ENCODE peak calls at places on chromosomes 13 and 19, in seven cellular contexts. Q, A, B, Y, X, S and J are unnamed samples.

GRCh38 chr19:50460161-50460765 is 16.0 kb upstream of the EMC10 start:
- DNase-seq in Y (peak), X (no peak), S (no peak), A (no peak), B (no peak), Q (no peak), J (no peak)

GRCh38 chr19:38650911-38651584 is 3.6 kb downstream of the ACTN4 start:
- DNase-seq in B (no peak), A (no peak), Q (no peak), X (no peak), S (no peak), Y (peak), J (no peak)

GRCh38 chr19:52665529-52665928 is 27.4 kb upstream of the ZNF83 start:
- DNase-seq in B (no peak), Y (peak), S (no peak), X (no peak), Q (no peak), A (no peak), J (no peak)

GRCh38 chr19:4571305-4571917 is 11.9 kb upstream of the SEMA6B start:
- DNase-seq in Q (no peak), A (no peak), X (no peak), B (no peak), Y (no peak), S (no peak), J (no peak)

GRCh38 chr13:76106763-76107162 is 470.6 kb downstream of the LMO7 start:
- DNase-seq in Y (no peak), A (no peak), X (no peak), B (no peak), S (no peak), Q (no peak), J (no peak)

GRCh38 chr13:111061338-111062045 is 53.6 kb upstream of the ARHGEF7 start:
- DNase-seq in Q (no peak), X (no peak), S (no peak), A (no peak), Y (no peak), B (no peak), J (no peak)

GRCh38 chr13:63190742-63191141 is 1775.1 kb upstream of the PCDH20 start:
- DNase-seq in B (no peak), S (no peak), A (no peak), X (no peak), Q (no peak), Y (peak), J (no peak)

GRCh38 chr13:43663474-43664090 is 123.2 kb downstream of the ENOX1 start:
- DNase-seq in Y (peak), S (no peak), B (no peak), A (no peak), Q (no peak), X (no peak), J (no peak)

GRCh38 chr13:40777166-40777956 is 6.4 kb upstream of the MRPS31 start:
- DNase-seq in Q (peak), Y (peak), A (no peak), X (no peak), S (peak), B (no peak), J (no peak)

GRCh38 chr13:101307181-101307701 is 109.1 kb downstream of the NALCN start:
- DNase-seq in B (no peak), A (no peak), Y (peak), S (no peak), Q (no peak), X (no peak), J (no peak)

GRCh38 chr13:41456768-41457588 is at the start of gene RGCC:
- DNase-seq in A (peak), Y (peak), Q (peak), B (peak), X (no peak), S (peak), J (peak)

GRCh38 chr13:109610517-109610916 is 175.9 kb downstream of the IRS2 start:
- DNase-seq in A (no peak), X (peak), B (peak), Y (no peak), S (peak), Q (peak), J (peak)

GRCh38 chr19:34990578-34991192 is 9.4 kb upstream of the GRAMD1A start:
- DNase-seq in S (no peak), Y (no peak), B (peak), A (no peak), Q (no peak), X (no peak), J (peak)

GRCh38 chr13:100395698-100396373 is 192.8 kb downstream of the GGACT start:
- DNase-seq in Q (no peak), S (no peak), Y (no peak), B (no peak), A (no peak), X (no peak), J (no peak)

GRCh38 chr19:11486661-11487503 is 6.0 kb upstream of the ELAVL3 start:
- DNase-seq in Y (no peak), Q (no peak), B (no peak), A (no peak), X (no peak), S (no peak), J (no peak)

GRCh38 chr13:25200783-25201182 is 28.7 kb upstream of the AMER2 start:
- DNase-seq in S (no peak), A (no peak), Q (no peak), B (no peak), Y (peak), X (no peak), J (no peak)

GRCh38 chr19:14400913-14401312 is 18.2 kb downstream of the DDX39A start:
- DNase-seq in A (no peak), B (no peak), X (no peak), S (no peak), Y (peak), Q (no peak), J (no peak)

GRCh38 chr13:21344662-21345176 is 114.4 kb downstream of the ZDHHC20 start:
- DNase-seq in A (no peak), X (no peak), Y (no peak), B (no peak), S (no peak), Q (no peak), J (no peak)

GRCh38 chr13:75226755-75227435 is 255.1 kb downstream of the TBC1D4 start:
- DNase-seq in Y (peak), X (no peak), B (no peak), Q (no peak), A (no peak), S (no peak), J (no peak)

GRCh38 chr13:112885782-112886268 is 83.2 kb upstream of the MCF2L start:
- DNase-seq in X (no peak), A (peak), S (peak), Y (peak), Q (peak), B (peak), J (peak)

GRCh38 chr13:52010890-52011689 is at the start of gene ATP7B:
- DNase-seq in A (no peak), S (peak), Q (peak), Y (peak), B (peak), X (no peak), J (no peak)

GRCh38 chr13:61294467-61295186 is 121.0 kb downstream of the PCDH20 start:
- DNase-seq in X (no peak), B (no peak), Q (no peak), Y (no peak), S (no peak), A (no peak), J (no peak)

GRCh38 chr13:76600086-76600485 is 286.1 kb downstream of the KCTD12 start:
- DNase-seq in Q (peak), X (no peak), A (no peak), Y (no peak), S (no peak), B (no peak), J (no peak)

GRCh38 chr19:14089662-14090508 is 666 bp downstream of the SAMD1 start:
- DNase-seq in Y (peak), Q (no peak), A (peak), B (peak), S (peak), X (no peak), J (peak)

GRCh38 chr19:28929026-28929425 is 283.9 kb downstream of the UQCRFS1 start:
- DNase-seq in B (no peak), Q (no peak), X (no peak), S (no peak), Y (no peak), A (no peak), J (no peak)

GRCh38 chr19:49514151-49514550 is 1.7 kb downstream of the FCGRT start:
- DNase-seq in A (no peak), Y (no peak), B (peak), Q (no peak), X (no peak), S (no peak), J (no peak)

GRCh38 chr19:46674416-46675178 is 13.6 kb upstream of the DACT3 start:
- DNase-seq in X (no peak), Y (peak), B (no peak), Q (peak), A (no peak), S (peak), J (no peak)

GRCh38 chr13:73365240-73365639 is 306.4 kb downstream of the KLF5 start:
- DNase-seq in X (no peak), Y (no peak), B (no peak), S (no peak), Q (no peak), A (no peak), J (no peak)

GRCh38 chr19:19464339-19465098 is 50.8 kb downstream of the TSSK6 start:
- DNase-seq in X (no peak), Y (peak), B (no peak), S (peak), Q (no peak), A (no peak), J (peak)

GRCh38 chr13:46659413-46660065 is 106.6 kb downstream of the LRCH1 start:
- DNase-seq in X (no peak), Q (no peak), Y (no peak), A (no peak), S (no peak), B (no peak), J (no peak)

GRCh38 chr13:71374471-71375041 is 492.4 kb downstream of the DACH1 start:
- DNase-seq in A (no peak), Q (no peak), S (peak), X (no peak), B (no peak), Y (peak), J (no peak)

GRCh38 chr19:17128820-17129219 is 53.2 kb downstream of the MYO9B start:
- DNase-seq in B (no peak), Q (no peak), X (no peak), Y (no peak), A (no peak), S (no peak), J (no peak)

GRCh38 chr19:17127671-17128070 is 52.1 kb downstream of the MYO9B start:
- DNase-seq in B (no peak), Y (no peak), S (no peak), Q (no peak), A (no peak), X (no peak), J (no peak)

GRCh38 chr19:17128403-17128802 is 52.8 kb downstream of the MYO9B start:
- DNase-seq in Q (no peak), X (no peak), S (no peak), A (no peak), Y (no peak), B (no peak), J (no peak)

GRCh38 chr19:17125728-17126677 is 50.4 kb downstream of the MYO9B start:
- DNase-seq in Q (peak), S (no peak), X (no peak), A (peak), B (peak), Y (peak), J (peak)

DNA sequence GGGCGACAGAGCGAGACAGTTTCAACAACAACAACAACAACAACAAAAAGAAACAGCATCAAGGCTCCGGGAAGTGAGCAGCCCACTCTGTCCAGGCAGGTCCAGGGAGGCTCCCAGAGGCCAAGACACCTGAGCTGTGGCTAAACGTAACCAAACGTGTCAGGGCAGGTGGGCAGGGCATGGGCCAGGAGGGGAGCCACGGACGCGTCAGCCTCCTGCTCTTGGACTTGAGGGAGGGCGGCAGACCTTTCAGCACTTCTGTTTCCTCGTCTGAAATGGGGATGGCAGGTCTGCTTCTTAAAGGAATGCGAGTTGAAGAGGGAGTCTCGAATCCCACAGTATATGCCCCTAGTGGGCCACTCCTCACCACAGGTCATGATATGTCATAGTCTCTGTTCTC is 53.8 kb downstream of the MYO9B start:
- DNase-seq in S (no peak), X (no peak), Q (no peak), Y (no peak), B (no peak), A (no peak), J (no peak)
- H3K27ac ChIP-seq in S (no peak), X (no peak), Q (no peak), Y (no peak), B (no peak), A (no peak), J (no peak)

GRCh38 chr13:32323912-32324311 is 8.6 kb downstream of the BRCA2 start:
- DNase-seq in S (no peak), Q (no peak), B (no peak), X (no peak), Y (peak), A (no peak), J (no peak)
- H3K27ac ChIP-seq in S (no peak), Q (no peak), B (no peak), X (no peak), Y (peak), A (no peak), J (no peak)

GRCh38 chr13:50115695-50116094 is 100.5 kb downstream of the KCNRG start:
- DNase-seq in Q (no peak), Y (no peak), A (no peak), X (no peak), B (no peak), S (no peak), J (no peak)
- H3K27ac ChIP-seq in Q (no peak), Y (no peak), A (no peak), X (no peak), B (no peak), S (no peak), J (no peak)

GRCh38 chr13:105341256-105341655 is 1194.2 kb downstream of the EFNB2 start:
- DNase-seq in Q (no peak), S (no peak), B (no peak), Y (no peak), A (no peak), X (no peak), J (no peak)
- H3K27ac ChIP-seq in Q (no peak), S (no peak), B (no peak), Y (no peak), A (no peak), X (no peak), J (no peak)

DNA sequence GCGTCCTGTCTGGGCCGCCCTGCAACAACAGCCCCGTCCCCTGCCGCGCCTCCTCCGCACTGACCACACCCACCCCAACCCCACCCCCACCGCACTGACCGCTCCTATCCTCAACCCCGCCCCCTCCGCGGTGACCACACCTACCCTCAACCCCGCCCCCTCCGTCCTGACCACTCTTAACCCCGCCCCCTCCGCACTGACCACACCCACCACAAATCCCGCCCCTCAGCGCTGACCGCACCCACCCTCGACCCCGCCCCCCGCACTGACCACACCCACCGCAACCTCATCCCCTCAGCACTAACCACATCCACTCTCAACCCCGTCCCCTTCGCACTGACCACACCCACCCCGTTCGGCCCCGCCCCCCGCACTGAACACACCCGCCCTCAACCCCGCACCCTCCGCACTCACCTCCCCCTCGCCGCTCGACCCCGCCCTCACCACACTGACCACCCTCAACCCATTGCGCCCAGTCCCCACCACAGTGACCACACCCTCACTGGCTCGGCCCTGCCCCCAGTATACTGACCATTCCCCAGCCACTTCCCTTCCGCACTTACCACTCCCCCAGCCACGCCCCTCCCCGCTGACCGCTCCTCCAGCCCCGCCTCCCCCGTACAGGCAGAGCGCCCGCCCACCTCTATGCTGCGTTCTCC is 8.2 kb downstream of the F2RL3 start:
- DNase-seq in S (peak), Q (peak), A (peak), B (peak), Y (peak), X (peak), J (peak)
- H3K27ac ChIP-seq in S (no peak), Q (peak), A (no peak), B (peak), Y (peak), X (no peak), J (peak)

GRCh38 chr19:18155095-18156087 is 2.4 kb downstream of the PIK3R2 start:
- DNase-seq in Q (no peak), S (no peak), Y (no peak), A (no peak), B (no peak), X (no peak), J (peak)
- H3K27ac ChIP-seq in Q (peak), S (no peak), Y (no peak), A (no peak), B (no peak), X (no peak), J (peak)

DNA sequence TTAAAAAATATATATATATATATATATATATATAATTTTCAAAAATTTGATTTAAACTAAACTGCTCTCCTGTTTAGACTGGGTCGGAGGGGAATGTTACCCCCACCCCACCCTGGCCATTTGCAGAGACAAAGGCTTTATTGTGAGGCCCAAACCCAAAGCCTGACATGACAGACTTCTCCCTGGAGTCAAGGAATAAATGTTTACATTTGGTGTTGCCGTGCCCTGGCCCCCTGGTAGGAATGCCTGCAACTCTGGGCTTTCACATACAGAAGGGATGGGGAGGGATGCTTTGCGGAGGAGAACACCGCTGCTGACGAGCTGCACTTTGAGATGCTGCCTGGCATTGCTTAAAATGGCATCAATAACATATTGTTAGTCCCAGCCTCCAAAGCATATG is 30.6 kb downstream of the ZNF536 start:
- DNase-seq in B (no peak), Q (no peak), S (peak), Y (no peak), X (no peak), A (no peak), J (no peak)
- H3K27ac ChIP-seq in B (no peak), Q (no peak), S (no peak), Y (no peak), X (no peak), A (no peak), J (no peak)